ENCODE peak calls at places on chromosomes 4 and X, in six cellular contexts. One of them, this sample, is unnamed.

GRCh38 chr4:110988741-110989140 is 365.9 kb upstream of the PITX2 start:
- DNase-seq in fibroblast of lung: no peak
- DNase-seq in tibial nerve: no peak
- DNase-seq in GM23248: no peak
- DNase-seq in breast epithelium: no peak
- DNase-seq in CD4-positive, CD25-positive, alpha-beta regulatory T cell: no peak
- DNase-seq in this sample: no peak

GRCh38 chrX:140229187-140229586 is 263.9 kb upstream of the CXorf66 start:
- DNase-seq in fibroblast of lung: peak; percentile 42
- DNase-seq in tibial nerve: no peak
- DNase-seq in GM23248: no peak
- DNase-seq in breast epithelium: no peak
- DNase-seq in CD4-positive, CD25-positive, alpha-beta regulatory T cell: no peak
- DNase-seq in this sample: no peak

GRCh38 chr4:77821775-77822174 is 2.6 kb upstream of the CNOT6L start:
- DNase-seq in fibroblast of lung: no peak
- DNase-seq in tibial nerve: no peak
- DNase-seq in GM23248: no peak
- DNase-seq in breast epithelium: no peak
- DNase-seq in CD4-positive, CD25-positive, alpha-beta regulatory T cell: peak; percentile 86
- DNase-seq in this sample: no peak

GRCh38 chr4:65007841-65008439 is 598.7 kb upstream of the TECRL start:
- DNase-seq in fibroblast of lung: peak; percentile 59
- DNase-seq in tibial nerve: no peak
- DNase-seq in GM23248: peak; percentile 55
- DNase-seq in breast epithelium: no peak
- DNase-seq in CD4-positive, CD25-positive, alpha-beta regulatory T cell: peak; percentile 16
- DNase-seq in this sample: no peak

GRCh38 chrX:103461156-103461555 is 58.1 kb downstream of the RAB40A start:
- DNase-seq in fibroblast of lung: no peak
- DNase-seq in tibial nerve: no peak
- DNase-seq in GM23248: peak; percentile 44
- DNase-seq in breast epithelium: no peak
- DNase-seq in CD4-positive, CD25-positive, alpha-beta regulatory T cell: no peak
- DNase-seq in this sample: no peak

GRCh38 chr4:17024430-17024829 is 126.0 kb upstream of the LDB2 start:
- DNase-seq in fibroblast of lung: no peak
- DNase-seq in tibial nerve: no peak
- DNase-seq in GM23248: peak; percentile 40
- DNase-seq in breast epithelium: no peak
- DNase-seq in CD4-positive, CD25-positive, alpha-beta regulatory T cell: no peak
- DNase-seq in this sample: no peak

GRCh38 chrX:68072016-68072415 is 361.3 kb downstream of the OPHN1 start:
- DNase-seq in fibroblast of lung: peak; percentile 18
- DNase-seq in tibial nerve: no peak
- DNase-seq in GM23248: no peak
- DNase-seq in breast epithelium: no peak
- DNase-seq in CD4-positive, CD25-positive, alpha-beta regulatory T cell: no peak
- DNase-seq in this sample: no peak

GRCh38 chr4:88009871-88010270 is 2.4 kb downstream of the PKD2 start:
- DNase-seq in fibroblast of lung: no peak
- DNase-seq in tibial nerve: no peak
- DNase-seq in GM23248: peak; percentile 42
- DNase-seq in breast epithelium: no peak
- DNase-seq in CD4-positive, CD25-positive, alpha-beta regulatory T cell: no peak
- DNase-seq in this sample: no peak

GRCh38 chr4:55530167-55530566 is 16.5 kb downstream of the CLOCK start:
- DNase-seq in fibroblast of lung: no peak
- DNase-seq in tibial nerve: no peak
- DNase-seq in GM23248: no peak
- DNase-seq in breast epithelium: no peak
- DNase-seq in CD4-positive, CD25-positive, alpha-beta regulatory T cell: no peak
- DNase-seq in this sample: no peak

GRCh38 chrX:65667157-65667502 is 324 bp upstream of the MSN start:
- DNase-seq in fibroblast of lung: no peak
- DNase-seq in tibial nerve: no peak
- DNase-seq in GM23248: no peak
- DNase-seq in breast epithelium: no peak
- DNase-seq in CD4-positive, CD25-positive, alpha-beta regulatory T cell: no peak
- DNase-seq in this sample: no peak

GRCh38 chr4:26162095-26162494 is 158.7 kb upstream of the RBPJ start:
- DNase-seq in fibroblast of lung: no peak
- DNase-seq in tibial nerve: no peak
- DNase-seq in GM23248: no peak
- DNase-seq in breast epithelium: no peak
- DNase-seq in CD4-positive, CD25-positive, alpha-beta regulatory T cell: no peak
- DNase-seq in this sample: no peak

GRCh38 chrX:134760671-134761070 is 102.4 kb upstream of the PLAC1 start:
- DNase-seq in fibroblast of lung: no peak
- DNase-seq in tibial nerve: no peak
- DNase-seq in GM23248: no peak
- DNase-seq in breast epithelium: no peak
- DNase-seq in CD4-positive, CD25-positive, alpha-beta regulatory T cell: no peak
- DNase-seq in this sample: no peak

GRCh38 chrX:36218801-36219200 is 299.3 kb downstream of the CFAP47 start:
- DNase-seq in fibroblast of lung: no peak
- DNase-seq in tibial nerve: no peak
- DNase-seq in GM23248: no peak
- DNase-seq in breast epithelium: no peak
- DNase-seq in CD4-positive, CD25-positive, alpha-beta regulatory T cell: no peak
- DNase-seq in this sample: no peak

GRCh38 chr4:125705681-125706080 is 390.9 kb downstream of the FAT4 start:
- DNase-seq in fibroblast of lung: no peak
- DNase-seq in tibial nerve: no peak
- DNase-seq in GM23248: no peak
- DNase-seq in breast epithelium: no peak
- DNase-seq in CD4-positive, CD25-positive, alpha-beta regulatory T cell: no peak
- DNase-seq in this sample: no peak

DNA sequence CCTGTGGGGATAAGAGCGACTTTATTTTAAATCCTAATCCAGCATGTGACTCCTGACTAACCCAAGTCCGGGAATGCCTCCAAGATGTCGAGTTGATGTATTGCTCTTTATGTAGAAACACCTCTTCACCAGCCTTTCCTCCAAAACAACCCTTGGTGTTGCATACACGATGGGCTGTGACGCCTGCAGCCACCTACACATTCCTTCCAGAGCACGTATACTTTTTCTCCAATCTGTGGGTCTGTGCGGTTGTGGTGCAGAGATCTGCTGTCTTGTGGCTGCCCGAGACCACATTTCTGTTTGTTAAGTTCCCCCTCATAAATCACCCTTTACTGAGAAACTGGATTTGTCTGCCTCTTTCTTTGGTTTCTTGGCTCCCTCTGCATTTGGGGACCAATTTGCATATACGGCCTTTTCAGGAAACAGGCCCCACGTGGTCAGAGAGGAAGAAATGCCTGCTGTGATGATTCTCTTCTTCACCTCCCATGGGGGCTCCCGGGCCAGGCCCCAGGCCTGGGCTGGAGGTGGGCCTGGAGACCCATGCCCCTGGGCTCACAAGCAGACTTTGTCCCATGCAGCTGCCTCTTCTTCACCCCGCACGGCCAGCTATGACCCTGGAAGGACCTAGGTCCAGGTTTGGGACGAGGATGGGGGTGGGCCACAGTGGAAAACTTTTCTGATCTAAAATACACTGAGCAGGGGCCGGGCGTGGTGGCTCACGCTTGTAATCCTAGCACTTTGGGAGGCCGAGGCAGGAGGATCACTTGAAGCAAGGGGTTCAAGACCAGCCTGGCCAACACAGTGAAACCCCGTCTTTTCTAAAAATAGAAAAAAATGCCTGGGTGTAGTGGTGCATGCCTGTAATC is 21.4 kb upstream of the AFAP1 start:
- DNase-seq in fibroblast of lung: peak; percentile 100
- DNase-seq in tibial nerve: no peak
- DNase-seq in GM23248: peak; percentile 98
- DNase-seq in breast epithelium: no peak
- DNase-seq in CD4-positive, CD25-positive, alpha-beta regulatory T cell: no peak
- DNase-seq in this sample: no peak
- H3K27ac ChIP-seq in fibroblast of lung: peak overlapping the region; percentile 74
- H3K27ac ChIP-seq in tibial nerve: peak overlapping the region; percentile 58
- H3K27ac ChIP-seq in GM23248: peak overlapping the region; percentile 90
- H3K27ac ChIP-seq in breast epithelium: peak overlapping the region; percentile 58
- H3K27ac ChIP-seq in CD4-positive, CD25-positive, alpha-beta regulatory T cell: no peak overlapping the region
- H3K27ac ChIP-seq in this sample: peak overlapping the region; percentile 70

GRCh38 chr4:38665846-38666490 is 2.0 kb downstream of the KLF3 start:
- DNase-seq in fibroblast of lung: no peak
- DNase-seq in tibial nerve: no peak
- DNase-seq in GM23248: no peak
- DNase-seq in breast epithelium: no peak
- DNase-seq in CD4-positive, CD25-positive, alpha-beta regulatory T cell: no peak
- DNase-seq in this sample: no peak
- H3K4me1 ChIP-seq in fibroblast of lung: peaks cover 11% of the 10 kb centered on the region
- H3K4me1 ChIP-seq in tibial nerve: peaks cover 40% of the 10 kb centered on the region
- H3K4me1 ChIP-seq in GM23248: peaks cover 44% of the 10 kb centered on the region
- H3K4me1 ChIP-seq in breast epithelium: peaks cover 28% of the 10 kb centered on the region
- H3K4me1 ChIP-seq in CD4-positive, CD25-positive, alpha-beta regulatory T cell: peaks cover 63% of the 10 kb centered on the region
- H3K4me1 ChIP-seq in this sample: peaks cover 32% of the 10 kb centered on the region

GRCh38 chrX:23287191-23287764 is 47.4 kb upstream of the PTCHD1 start:
- DNase-seq in fibroblast of lung: no peak
- DNase-seq in tibial nerve: no peak
- DNase-seq in GM23248: no peak
- DNase-seq in breast epithelium: no peak
- DNase-seq in CD4-positive, CD25-positive, alpha-beta regulatory T cell: no peak
- DNase-seq in this sample: no peak

GRCh38 chrX:23292979-23293651 is 41.5 kb upstream of the PTCHD1 start:
- DNase-seq in fibroblast of lung: peak; percentile 79
- DNase-seq in tibial nerve: no peak
- DNase-seq in GM23248: no peak
- DNase-seq in breast epithelium: no peak
- DNase-seq in CD4-positive, CD25-positive, alpha-beta regulatory T cell: no peak
- DNase-seq in this sample: no peak
- H3K27ac ChIP-seq in fibroblast of lung: no peak overlapping the region
- H3K27ac ChIP-seq in tibial nerve: no peak overlapping the region
- H3K27ac ChIP-seq in GM23248: no peak overlapping the region
- H3K27ac ChIP-seq in breast epithelium: no peak overlapping the region
- H3K27ac ChIP-seq in CD4-positive, CD25-positive, alpha-beta regulatory T cell: no peak overlapping the region
- H3K27ac ChIP-seq in this sample: peak overlapping the region; percentile 58

GRCh38 chr4:45006078-45006477 is 279.7 kb upstream of the GNPDA2 start:
- DNase-seq in fibroblast of lung: no peak
- DNase-seq in tibial nerve: no peak
- DNase-seq in GM23248: no peak
- DNase-seq in breast epithelium: no peak
- DNase-seq in CD4-positive, CD25-positive, alpha-beta regulatory T cell: no peak
- DNase-seq in this sample: no peak

GRCh38 chr4:45004847-45005565 is 278.6 kb upstream of the GNPDA2 start:
- DNase-seq in fibroblast of lung: peak; percentile 8
- DNase-seq in tibial nerve: no peak
- DNase-seq in GM23248: no peak
- DNase-seq in breast epithelium: no peak
- DNase-seq in CD4-positive, CD25-positive, alpha-beta regulatory T cell: no peak
- DNase-seq in this sample: no peak

GRCh38 chr4:45007499-45007898 is 281.1 kb upstream of the GNPDA2 start:
- DNase-seq in fibroblast of lung: no peak
- DNase-seq in tibial nerve: no peak
- DNase-seq in GM23248: no peak
- DNase-seq in breast epithelium: no peak
- DNase-seq in CD4-positive, CD25-positive, alpha-beta regulatory T cell: no peak
- DNase-seq in this sample: no peak

GRCh38 chr4:45004326-45004725 is 278.0 kb upstream of the GNPDA2 start:
- DNase-seq in fibroblast of lung: no peak
- DNase-seq in tibial nerve: no peak
- DNase-seq in GM23248: no peak
- DNase-seq in breast epithelium: no peak
- DNase-seq in CD4-positive, CD25-positive, alpha-beta regulatory T cell: no peak
- DNase-seq in this sample: no peak
- H3K4me1 ChIP-seq in fibroblast of lung: no peaks in the 10 kb centered on the region
- H3K4me1 ChIP-seq in tibial nerve: no peaks in the 10 kb centered on the region
- H3K4me1 ChIP-seq in GM23248: no peaks in the 10 kb centered on the region
- H3K4me1 ChIP-seq in breast epithelium: no peaks in the 10 kb centered on the region
- H3K4me1 ChIP-seq in CD4-positive, CD25-positive, alpha-beta regulatory T cell: no peaks in the 10 kb centered on the region
- H3K4me1 ChIP-seq in this sample: no peaks in the 10 kb centered on the region

DNA sequence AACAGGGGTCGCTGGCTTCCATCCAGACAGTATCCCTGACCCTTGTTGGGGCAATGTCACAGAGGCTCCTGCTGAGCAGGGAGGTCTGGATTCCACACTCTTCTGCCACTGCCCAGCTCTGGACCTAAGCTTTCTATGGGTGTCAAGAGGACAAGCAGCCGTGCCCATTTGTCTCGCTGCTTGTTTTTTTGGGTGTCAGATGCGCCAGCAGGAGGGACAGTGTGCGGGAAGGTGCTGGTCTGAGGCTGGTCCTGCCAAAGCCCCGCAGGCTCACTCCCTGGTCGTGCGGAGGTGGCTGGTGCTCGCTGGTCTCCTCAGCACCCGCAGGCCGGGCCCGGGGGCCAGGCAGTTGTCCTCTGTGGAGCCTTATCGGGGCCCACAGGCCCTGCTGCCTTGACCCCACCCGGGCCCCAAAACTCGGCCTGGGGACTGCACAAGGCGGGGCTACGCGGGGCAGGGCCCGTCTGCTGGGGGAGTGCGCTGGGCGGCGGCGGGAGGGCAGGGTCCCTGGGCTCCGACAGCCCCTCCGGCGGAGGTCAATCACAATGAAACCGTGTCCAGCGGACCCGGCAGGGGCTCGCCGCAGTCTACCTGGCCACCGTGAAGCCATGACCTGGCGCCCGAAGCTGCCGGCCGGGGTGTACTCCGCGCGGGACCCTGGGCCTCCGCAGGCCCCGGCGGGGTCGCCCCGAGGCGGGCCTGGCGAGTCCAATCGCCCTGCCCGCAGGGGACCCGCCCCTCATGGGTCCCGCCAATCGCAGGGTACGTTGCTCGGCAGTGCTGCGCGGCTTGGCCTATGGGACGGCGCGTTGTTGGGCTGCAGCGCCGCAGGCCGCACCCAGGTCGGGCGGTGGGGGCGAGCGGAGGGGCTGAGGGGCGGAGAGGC is at the start of gene ADD1:
- DNase-seq in fibroblast of lung: peak; percentile 92
- DNase-seq in tibial nerve: peak; percentile 87
- DNase-seq in GM23248: peak; percentile 93
- DNase-seq in breast epithelium: peak; percentile 90
- DNase-seq in CD4-positive, CD25-positive, alpha-beta regulatory T cell: peak; percentile 94
- DNase-seq in this sample: peak; percentile 32
- H3K27ac ChIP-seq in fibroblast of lung: peak within 1 kb of the TSS; percentile 79
- H3K27ac ChIP-seq in tibial nerve: peak within 1 kb of the TSS; percentile 96
- H3K27ac ChIP-seq in GM23248: peak within 1 kb of the TSS; percentile 53
- H3K27ac ChIP-seq in breast epithelium: peak within 1 kb of the TSS; percentile 93
- H3K27ac ChIP-seq in CD4-positive, CD25-positive, alpha-beta regulatory T cell: peak within 1 kb of the TSS; percentile 75
- H3K27ac ChIP-seq in this sample: peak within 1 kb of the TSS; percentile 95

GRCh38 chr4:143294710-143295109 is 42.0 kb upstream of the GAB1 start:
- DNase-seq in fibroblast of lung: no peak
- DNase-seq in tibial nerve: no peak
- DNase-seq in GM23248: no peak
- DNase-seq in breast epithelium: no peak
- DNase-seq in CD4-positive, CD25-positive, alpha-beta regulatory T cell: no peak
- DNase-seq in this sample: no peak
- H3K4me1 ChIP-seq in fibroblast of lung: peaks cover 6% of the 10 kb centered on the region
- H3K4me1 ChIP-seq in tibial nerve: no peaks in the 10 kb centered on the region
- H3K4me1 ChIP-seq in GM23248: peaks cover 5% of the 10 kb centered on the region
- H3K4me1 ChIP-seq in breast epithelium: no peaks in the 10 kb centered on the region
- H3K4me1 ChIP-seq in CD4-positive, CD25-positive, alpha-beta regulatory T cell: no peaks in the 10 kb centered on the region
- H3K4me1 ChIP-seq in this sample: peaks cover 3% of the 10 kb centered on the region

This sample was measured in esophagus squamous epithelium.